ENCODE peak calls at places on chromosomes 4 and X, in four cellular contexts. G, H, E and T are unnamed samples.

GRCh38 chr4:73103799-73104503 is 34.4 kb upstream of the COX18 start:
- DNase-seq in E (no peak), G (no peak), H (no peak), T (peak; percentile 43)

GRCh38 chr4:38060829-38061431 is 100.7 kb downstream of the PTTG2 start:
- DNase-seq in H (peak; percentile 31), G (no peak), E (no peak), T (no peak)

GRCh38 chr4:101200561-101200960 is 146.8 kb downstream of the PPP3CA start:
- DNase-seq in H (peak; percentile 94), E (peak; percentile 40), G (no peak), T (peak; percentile 15)

GRCh38 chr4:69467797-69468196 is 27.9 kb downstream of the UGT2B4 start:
- DNase-seq in G (no peak), H (no peak), E (no peak), T (no peak)

GRCh38 chrX:53441531-53442321 is 7.6 kb upstream of the HSD17B10 start:
- DNase-seq in E (peak; percentile 91), H (peak; percentile 58), G (peak; percentile 52), T (peak; percentile 89)

GRCh38 chr4:20662851-20663250 is 37.4 kb upstream of the PACRGL start:
- DNase-seq in G (no peak), E (no peak), H (peak; percentile 84), T (no peak)

GRCh38 chrX:136425996-136426395 is 61.8 kb upstream of the BRS3 start:
- DNase-seq in H (no peak), G (no peak), E (no peak), T (no peak)

GRCh38 chr4:22897520-22898108 is 204.9 kb downstream of the GBA3 start:
- DNase-seq in E (peak; percentile 3), G (peak; percentile 5), H (peak; percentile 2), T (peak; percentile 46)

GRCh38 chr4:140028676-140029407 is 125.1 kb downstream of the MAML3 start:
- DNase-seq in H (no peak), E (no peak), G (no peak), T (peak; percentile 8)

GRCh38 chrX:35622021-35622420 is 176.1 kb upstream of the MAGEB16 start:
- DNase-seq in E (peak; percentile 5), H (no peak), G (no peak), T (no peak)

DNA sequence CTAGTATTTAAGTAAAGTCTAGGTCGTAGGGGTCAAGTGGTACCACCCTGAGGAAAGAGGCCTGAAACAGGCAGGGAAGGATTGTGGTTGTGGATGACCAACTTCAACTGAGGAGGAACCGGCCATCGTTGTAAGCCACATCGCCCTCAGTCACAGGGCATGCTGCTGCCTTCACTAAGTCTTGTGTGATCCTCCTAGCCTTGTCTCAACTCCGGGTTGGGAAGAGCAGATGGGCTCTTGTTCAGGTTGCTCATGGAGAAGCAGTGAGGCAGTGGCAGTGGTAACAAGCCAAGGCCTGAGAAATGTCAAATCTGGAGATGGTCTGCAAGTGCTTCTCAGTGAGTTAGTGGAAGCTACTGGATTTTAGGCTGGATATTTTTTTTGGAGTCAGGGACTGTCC is 22.8 kb upstream of the NKX3-2 start:
- DNase-seq in E (no peak), G (no peak), H (no peak), T (no peak)
- TF ChIP-seq POLR2A in E (no peak), G (no peak), H (no peak), T (no peak)

GRCh38 chr4:10118355-10119004 is 1.9 kb upstream of the WDR1 start:
- DNase-seq in E (no peak), G (no peak), H (no peak), T (no peak)
- TF ChIP-seq POLR2A in E (no peak), G (no peak), H (no peak), T (no peak)

GRCh38 chrX:12973561-12974216 is 1.2 kb upstream of the TMSB4X start:
- DNase-seq in H (peak; percentile 37), G (no peak), E (no peak), T (peak; percentile 8)
- TF ChIP-seq POLR2A in H (no peak), G (no peak), E (no peak), T (no peak)

GRCh38 chr4:76234679-76235044 is 16.9 kb upstream of the FAM47E start:
- DNase-seq in H (no peak), E (no peak), G (no peak), T (no peak)
- TF ChIP-seq POLR2A in H (no peak), E (no peak), G (no peak), T (no peak)

DNA sequence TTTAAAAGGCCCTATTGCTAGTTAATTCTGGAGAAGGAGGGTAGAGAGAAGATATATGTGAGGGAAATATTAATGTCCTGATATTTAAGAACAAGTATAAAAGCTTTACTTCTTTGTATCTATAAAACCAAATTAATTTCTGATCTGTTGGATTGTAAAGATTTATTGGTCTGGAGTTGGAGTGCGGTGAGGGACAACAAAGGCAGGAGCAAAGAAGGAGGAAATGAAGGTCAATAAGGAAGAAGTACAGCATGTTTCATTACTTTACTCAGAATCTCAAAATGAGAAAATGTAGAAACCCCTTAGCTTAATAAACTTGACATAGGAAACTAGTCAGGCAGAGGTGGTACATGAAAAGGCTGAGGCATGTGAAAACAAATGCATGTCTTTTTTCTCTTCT is 192.9 kb downstream of the PALLD start:
- DNase-seq in G (no peak), H (peak; percentile 53), E (no peak), T (no peak)
- TF ChIP-seq POLR2A in G (no peak), H (no peak), E (no peak), T (no peak)